ENCODE peak calls at places on chromosomes 11 and 22, in seven cellular contexts. One of them, this sample, is unnamed.

GRCh38 chr11:26778000-26778757 is 56.3 kb upstream of the SLC5A12 start:
- DNase-seq in substantia nigra: no peak
- DNase-seq in KG1: no peak
- DNase-seq in brain microvascular endothelial cell: no peak
- DNase-seq in amniotic stem cell: peak
- DNase-seq in globus pallidus: no peak
- DNase-seq in activated CD4-positive, CD25-positive, alpha-beta regulatory T cell treated with anti-CD3 and anti-CD28 coated beads, Interleukin-2, amount 50 U/mL, for 16 hours: no peak
- DNase-seq in this sample: no peak

GRCh38 chr11:6572215-6572614 is 31.2 kb downstream of the RRP8 start:
- DNase-seq in brain microvascular endothelial cell: peak
- DNase-seq in activated CD4-positive, CD25-positive, alpha-beta regulatory T cell treated with anti-CD3 and anti-CD28 coated beads, Interleukin-2, amount 50 U/mL, for 16 hours: no peak
- DNase-seq in amniotic stem cell: no peak
- DNase-seq in globus pallidus: no peak
- DNase-seq in KG1: no peak
- DNase-seq in substantia nigra: no peak
- DNase-seq in this sample: no peak

GRCh38 chr22:19843107-19843856 is 11.4 kb downstream of the GNB1L start:
- DNase-seq in activated CD4-positive, CD25-positive, alpha-beta regulatory T cell treated with anti-CD3 and anti-CD28 coated beads, Interleukin-2, amount 50 U/mL, for 16 hours: no peak
- DNase-seq in globus pallidus: no peak
- DNase-seq in brain microvascular endothelial cell: no peak
- DNase-seq in substantia nigra: no peak
- DNase-seq in KG1: no peak
- DNase-seq in amniotic stem cell: no peak
- DNase-seq in this sample: no peak

GRCh38 chr22:33758125-33758483 is 162.2 kb downstream of the LARGE1 start:
- DNase-seq in KG1: no peak
- DNase-seq in brain microvascular endothelial cell: no peak
- DNase-seq in globus pallidus: no peak
- DNase-seq in substantia nigra: no peak
- DNase-seq in amniotic stem cell: no peak
- DNase-seq in activated CD4-positive, CD25-positive, alpha-beta regulatory T cell treated with anti-CD3 and anti-CD28 coated beads, Interleukin-2, amount 50 U/mL, for 16 hours: no peak
- DNase-seq in this sample: no peak

GRCh38 chr11:44860967-44861828 is 89.5 kb downstream of the TP53I11 start:
- DNase-seq in brain microvascular endothelial cell: no peak
- DNase-seq in activated CD4-positive, CD25-positive, alpha-beta regulatory T cell treated with anti-CD3 and anti-CD28 coated beads, Interleukin-2, amount 50 U/mL, for 16 hours: no peak
- DNase-seq in amniotic stem cell: no peak
- DNase-seq in KG1: no peak
- DNase-seq in globus pallidus: no peak
- DNase-seq in substantia nigra: no peak
- DNase-seq in this sample: no peak

GRCh38 chr22:19798825-19799224 is 38.2 kb downstream of the TBX1 start:
- DNase-seq in substantia nigra: no peak
- DNase-seq in KG1: no peak
- DNase-seq in globus pallidus: no peak
- DNase-seq in amniotic stem cell: no peak
- DNase-seq in activated CD4-positive, CD25-positive, alpha-beta regulatory T cell treated with anti-CD3 and anti-CD28 coated beads, Interleukin-2, amount 50 U/mL, for 16 hours: no peak
- DNase-seq in brain microvascular endothelial cell: no peak
- DNase-seq in this sample: no peak

GRCh38 chr11:123801765-123802164 is 4.4 kb downstream of the OR6M1 start:
- DNase-seq in globus pallidus: no peak
- DNase-seq in activated CD4-positive, CD25-positive, alpha-beta regulatory T cell treated with anti-CD3 and anti-CD28 coated beads, Interleukin-2, amount 50 U/mL, for 16 hours: no peak
- DNase-seq in brain microvascular endothelial cell: no peak
- DNase-seq in amniotic stem cell: no peak
- DNase-seq in KG1: no peak
- DNase-seq in substantia nigra: no peak
- DNase-seq in this sample: no peak

GRCh38 chr22:21873619-21874018 is 6.2 kb upstream of the MAPK1 start:
- DNase-seq in activated CD4-positive, CD25-positive, alpha-beta regulatory T cell treated with anti-CD3 and anti-CD28 coated beads, Interleukin-2, amount 50 U/mL, for 16 hours: no peak
- DNase-seq in globus pallidus: no peak
- DNase-seq in amniotic stem cell: no peak
- DNase-seq in brain microvascular endothelial cell: no peak
- DNase-seq in substantia nigra: no peak
- DNase-seq in KG1: no peak
- DNase-seq in this sample: no peak

GRCh38 chr11:62752177-62752785 is 1.7 kb downstream of the ZBTB3 start:
- DNase-seq in activated CD4-positive, CD25-positive, alpha-beta regulatory T cell treated with anti-CD3 and anti-CD28 coated beads, Interleukin-2, amount 50 U/mL, for 16 hours: no peak
- DNase-seq in globus pallidus: no peak
- DNase-seq in brain microvascular endothelial cell: no peak
- DNase-seq in substantia nigra: no peak
- DNase-seq in amniotic stem cell: no peak
- DNase-seq in KG1: no peak
- DNase-seq in this sample: no peak

GRCh38 chr11:282171-282570 is 4.0 kb downstream of the NLRP6 start:
- DNase-seq in brain microvascular endothelial cell: no peak
- DNase-seq in activated CD4-positive, CD25-positive, alpha-beta regulatory T cell treated with anti-CD3 and anti-CD28 coated beads, Interleukin-2, amount 50 U/mL, for 16 hours: no peak
- DNase-seq in substantia nigra: no peak
- DNase-seq in amniotic stem cell: no peak
- DNase-seq in KG1: no peak
- DNase-seq in globus pallidus: no peak
- DNase-seq in this sample: no peak

GRCh38 chr11:69339041-69339733 is 45.2 kb downstream of the MYEOV start:
- DNase-seq in substantia nigra: no peak
- DNase-seq in amniotic stem cell: no peak
- DNase-seq in KG1: no peak
- DNase-seq in brain microvascular endothelial cell: no peak
- DNase-seq in activated CD4-positive, CD25-positive, alpha-beta regulatory T cell treated with anti-CD3 and anti-CD28 coated beads, Interleukin-2, amount 50 U/mL, for 16 hours: no peak
- DNase-seq in globus pallidus: no peak
- DNase-seq in this sample: no peak

GRCh38 chr11:92269021-92269420 is 44.4 kb downstream of the FAT3 start:
- DNase-seq in globus pallidus: no peak
- DNase-seq in brain microvascular endothelial cell: peak
- DNase-seq in KG1: no peak
- DNase-seq in substantia nigra: no peak
- DNase-seq in amniotic stem cell: peak
- DNase-seq in activated CD4-positive, CD25-positive, alpha-beta regulatory T cell treated with anti-CD3 and anti-CD28 coated beads, Interleukin-2, amount 50 U/mL, for 16 hours: no peak
- DNase-seq in this sample: peak

GRCh38 chr11:117837791-117838190 is 13.2 kb upstream of the FXYD2 start:
- DNase-seq in amniotic stem cell: no peak
- DNase-seq in globus pallidus: no peak
- DNase-seq in activated CD4-positive, CD25-positive, alpha-beta regulatory T cell treated with anti-CD3 and anti-CD28 coated beads, Interleukin-2, amount 50 U/mL, for 16 hours: no peak
- DNase-seq in substantia nigra: no peak
- DNase-seq in KG1: no peak
- DNase-seq in brain microvascular endothelial cell: no peak
- DNase-seq in this sample: no peak

GRCh38 chr11:11227686-11228085 is 125.4 kb downstream of the CSNK2A3 start:
- DNase-seq in globus pallidus: no peak
- DNase-seq in brain microvascular endothelial cell: no peak
- DNase-seq in activated CD4-positive, CD25-positive, alpha-beta regulatory T cell treated with anti-CD3 and anti-CD28 coated beads, Interleukin-2, amount 50 U/mL, for 16 hours: no peak
- DNase-seq in substantia nigra: no peak
- DNase-seq in amniotic stem cell: no peak
- DNase-seq in KG1: no peak
- DNase-seq in this sample: no peak

GRCh38 chr11:35893796-35894475 is 49.9 kb upstream of the LDLRAD3 start:
- DNase-seq in brain microvascular endothelial cell: no peak
- DNase-seq in amniotic stem cell: no peak
- DNase-seq in globus pallidus: no peak
- DNase-seq in activated CD4-positive, CD25-positive, alpha-beta regulatory T cell treated with anti-CD3 and anti-CD28 coated beads, Interleukin-2, amount 50 U/mL, for 16 hours: no peak
- DNase-seq in KG1: no peak
- DNase-seq in substantia nigra: no peak
- DNase-seq in this sample: no peak

GRCh38 chr11:19394525-19395016 is 153.8 kb upstream of the E2F8 start:
- DNase-seq in brain microvascular endothelial cell: no peak
- DNase-seq in globus pallidus: no peak
- DNase-seq in KG1: no peak
- DNase-seq in activated CD4-positive, CD25-positive, alpha-beta regulatory T cell treated with anti-CD3 and anti-CD28 coated beads, Interleukin-2, amount 50 U/mL, for 16 hours: no peak
- DNase-seq in substantia nigra: no peak
- DNase-seq in amniotic stem cell: no peak
- DNase-seq in this sample: no peak

GRCh38 chr11:134503104-134503503 is 91.1 kb upstream of the B3GAT1 start:
- DNase-seq in substantia nigra: no peak
- DNase-seq in brain microvascular endothelial cell: no peak
- DNase-seq in activated CD4-positive, CD25-positive, alpha-beta regulatory T cell treated with anti-CD3 and anti-CD28 coated beads, Interleukin-2, amount 50 U/mL, for 16 hours: no peak
- DNase-seq in KG1: no peak
- DNase-seq in globus pallidus: no peak
- DNase-seq in amniotic stem cell: no peak
- DNase-seq in this sample: no peak

GRCh38 chr22:49933236-49933921 is 14.9 kb downstream of the CRELD2 start:
- DNase-seq in KG1: no peak
- DNase-seq in brain microvascular endothelial cell: no peak
- DNase-seq in substantia nigra: peak
- DNase-seq in globus pallidus: peak
- DNase-seq in amniotic stem cell: no peak
- DNase-seq in activated CD4-positive, CD25-positive, alpha-beta regulatory T cell treated with anti-CD3 and anti-CD28 coated beads, Interleukin-2, amount 50 U/mL, for 16 hours: no peak
- DNase-seq in this sample: no peak

GRCh38 chr11:26993965-26994446 is at the start of gene FIBIN:
- DNase-seq in substantia nigra: peak
- DNase-seq in globus pallidus: no peak
- DNase-seq in KG1: no peak
- DNase-seq in amniotic stem cell: peak
- DNase-seq in activated CD4-positive, CD25-positive, alpha-beta regulatory T cell treated with anti-CD3 and anti-CD28 coated beads, Interleukin-2, amount 50 U/mL, for 16 hours: no peak
- DNase-seq in brain microvascular endothelial cell: peak
- DNase-seq in this sample: no peak

GRCh38 chr22:29314074-29314473 is 1.4 kb downstream of the RASL10A start:
- DNase-seq in brain microvascular endothelial cell: no peak
- DNase-seq in amniotic stem cell: no peak
- DNase-seq in activated CD4-positive, CD25-positive, alpha-beta regulatory T cell treated with anti-CD3 and anti-CD28 coated beads, Interleukin-2, amount 50 U/mL, for 16 hours: no peak
- DNase-seq in KG1: no peak
- DNase-seq in substantia nigra: no peak
- DNase-seq in globus pallidus: no peak
- DNase-seq in this sample: no peak

GRCh38 chr11:12889243-12889642 is 119.9 kb upstream of the RASSF10 start:
- DNase-seq in substantia nigra: no peak
- DNase-seq in KG1: no peak
- DNase-seq in globus pallidus: no peak
- DNase-seq in brain microvascular endothelial cell: peak
- DNase-seq in activated CD4-positive, CD25-positive, alpha-beta regulatory T cell treated with anti-CD3 and anti-CD28 coated beads, Interleukin-2, amount 50 U/mL, for 16 hours: no peak
- DNase-seq in amniotic stem cell: no peak
- DNase-seq in this sample: no peak

GRCh38 chr22:18152519-18152918 is 2.5 kb downstream of the USP18 start:
- DNase-seq in activated CD4-positive, CD25-positive, alpha-beta regulatory T cell treated with anti-CD3 and anti-CD28 coated beads, Interleukin-2, amount 50 U/mL, for 16 hours: no peak
- DNase-seq in KG1: no peak
- DNase-seq in globus pallidus: no peak
- DNase-seq in substantia nigra: no peak
- DNase-seq in brain microvascular endothelial cell: no peak
- DNase-seq in amniotic stem cell: no peak
- DNase-seq in this sample: no peak